ENCODE peak calls at places on chromosomes 5 and 9, in four cellular contexts. D is OCI-LY7; H is colonic mucosa; C is CD8-positive, alpha-beta T cell. J is an unnamed sample.

GRCh38 chr5:7754997-7755596 is 95.8 kb downstream of the CFAP90 start:
- DNase-seq in D (peak; percentile 53), H (peak; percentile 57), C (no peak), J (peak; percentile 45)

GRCh38 chr5:149299451-149300054 is 27.9 kb downstream of the AFAP1L1 start:
- DNase-seq in D (no peak), H (no peak), C (no peak), J (no peak)

GRCh38 chr5:143220748-143221211 is 182.7 kb downstream of the NR3C1 start:
- DNase-seq in D (no peak), H (no peak), C (no peak), J (no peak)

GRCh38 chr9:87607859-87608258 is 110.2 kb downstream of the DAPK1 start:
- DNase-seq in D (no peak), H (no peak), C (no peak), J (no peak)

GRCh38 chr9:96048116-96048953 is 172.8 kb downstream of the ERCC6L2 start:
- DNase-seq in D (no peak), H (no peak), C (no peak), J (no peak)

GRCh38 chr9:121292801-121293241 is 24.9 kb downstream of the GSN start:
- DNase-seq in D (no peak), H (no peak), C (no peak), J (no peak)

GRCh38 chr5:38018011-38018410 is 178.2 kb upstream of the GDNF start:
- DNase-seq in D (no peak), H (no peak), C (no peak), J (no peak)

GRCh38 chr5:5313081-5313736 is 109.3 kb upstream of the ICE1 start:
- DNase-seq in D (no peak), H (no peak), C (no peak), J (no peak)

GRCh38 chr5:15598294-15598902 is 98.4 kb downstream of the FBXL7 start:
- DNase-seq in D (peak; percentile 33), H (peak; percentile 20), C (no peak), J (peak; percentile 39)

GRCh38 chr9:132703336-132703735 is 33.1 kb downstream of the GTF3C4 start:
- DNase-seq in D (no peak), H (no peak), C (no peak), J (no peak)

GRCh38 chr9:128420060-128420650 is 502 bp upstream of the CERCAM start:
- DNase-seq in D (peak; percentile 77), H (peak; percentile 61), C (peak; percentile 68), J (no peak)

GRCh38 chr9:123269316-123269715 is 930 bp upstream of the STRBP start:
- DNase-seq in D (peak; percentile 30), H (no peak), C (no peak), J (no peak)

GRCh38 chr9:9212963-9213362 is 1399.8 kb downstream of the PTPRD start:
- DNase-seq in D (no peak), H (no peak), C (no peak), J (no peak)

GRCh38 chr9:20252778-20253177 is 369.5 kb downstream of the MLLT3 start:
- DNase-seq in D (no peak), H (no peak), C (no peak), J (no peak)

GRCh38 chr9:88184986-88185385 is 46.7 kb upstream of the SPATA31C2 start:
- DNase-seq in D (no peak), H (no peak), C (no peak), J (no peak)

GRCh38 chr5:75054110-75054930 is 2.0 kb upstream of the GCNT4 start:
- DNase-seq in D (no peak), H (peak; percentile 36), C (no peak), J (no peak)

GRCh38 chr9:110897899-110898298 is 140.4 kb downstream of the LPAR1 start:
- DNase-seq in D (no peak), H (no peak), C (no peak), J (no peak)

GRCh38 chr9:88746029-88746743 is 211.2 kb downstream of the NXNL2 start:
- DNase-seq in D (no peak), H (peak; percentile 44), C (no peak), J (no peak)

GRCh38 chr9:108687360-108687981 is 168.3 kb downstream of the ACTL7B start:
- DNase-seq in D (no peak), H (no peak), C (no peak), J (no peak)

GRCh38 chr5:95262933-95263660 is 21.8 kb downstream of the MCTP1 start:
- DNase-seq in D (no peak), H (no peak), C (no peak), J (no peak)

GRCh38 chr9:121938621-121939020 is 154.5 kb downstream of the TTLL11 start:
- DNase-seq in D (no peak), H (no peak), C (no peak), J (no peak)

GRCh38 chr9:133591116-133591910 is 17.9 kb downstream of the FAM163B start:
- DNase-seq in D (no peak), H (no peak), C (no peak), J (no peak)

GRCh38 chr5:116084231-116084630 is 594 bp upstream of the COMMD10 start:
- DNase-seq in D (peak; percentile 45), H (peak; percentile 33), C (peak; percentile 37), J (no peak)

DNA sequence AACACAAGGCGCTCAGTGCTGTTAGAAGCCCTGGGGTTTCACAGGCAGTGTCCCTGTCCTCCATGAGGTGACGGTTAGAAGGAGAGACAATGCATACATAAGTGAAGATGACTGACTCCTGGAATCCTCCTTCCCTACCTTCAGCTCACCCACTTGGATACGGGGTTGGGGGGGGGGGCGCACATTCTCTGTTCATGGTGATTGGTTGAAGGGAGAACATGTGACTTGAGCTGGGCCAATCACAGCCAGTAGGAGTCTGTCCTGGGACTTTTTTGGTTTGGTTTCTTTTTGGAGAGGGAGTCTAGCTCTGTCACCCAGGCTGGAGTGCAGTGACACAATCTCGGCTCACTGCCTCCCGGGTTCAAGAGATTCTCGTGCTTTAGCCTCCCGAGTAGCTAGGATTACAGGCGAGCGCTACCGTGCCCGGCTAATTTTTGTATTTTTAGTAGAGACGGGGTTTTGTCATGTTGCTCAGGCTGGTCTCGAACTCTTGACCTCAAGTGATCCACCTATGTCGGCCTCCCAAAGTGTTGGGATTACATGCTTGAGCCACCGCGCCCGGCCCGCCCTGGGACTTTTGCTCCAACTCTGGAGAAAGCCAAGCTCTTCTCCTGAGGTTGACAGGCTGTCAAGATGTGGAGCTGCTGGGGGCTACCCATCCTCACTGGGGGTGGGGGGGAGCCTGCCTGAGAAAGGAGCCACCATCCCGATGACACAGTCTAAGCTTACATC is 30.8 kb downstream of the SH3PXD2B start:
- DNase-seq in D (no peak), H (no peak), C (no peak), J (no peak)
- H3K4me1 ChIP-seq in D (no peaks in the 10 kb centered on the region), H (no peaks in the 10 kb centered on the region), C (no peaks in the 10 kb centered on the region), J (no peaks in the 10 kb centered on the region)

GRCh38 chr9:70389188-70389587 is 25.3 kb downstream of the KLF9 start:
- DNase-seq in D (no peak), H (no peak), C (no peak), J (no peak)

GRCh38 chr9:70387663-70388062 is 26.8 kb downstream of the KLF9 start:
- DNase-seq in D (no peak), H (no peak), C (no peak), J (no peak)

GRCh38 chr9:70382046-70382708 is 32.3 kb downstream of the KLF9 start:
- DNase-seq in D (no peak), H (no peak), C (no peak), J (no peak)

GRCh38 chr9:70382709-70383605 is 31.5 kb downstream of the KLF9 start:
- DNase-seq in D (no peak), H (no peak), C (no peak), J (no peak)

GRCh38 chr9:70385423-70385822 is 29.0 kb downstream of the KLF9 start:
- DNase-seq in D (no peak), H (no peak), C (no peak), J (no peak)
- H3K4me1 ChIP-seq in D (no peaks in the 10 kb centered on the region), H (no peaks in the 10 kb centered on the region), C (peaks cover 17% of the 10 kb centered on the region), J (no peaks in the 10 kb centered on the region)

GRCh38 chr5:136058972-136059354 is 30.2 kb downstream of the TGFBI start:
- DNase-seq in D (no peak), H (no peak), C (no peak), J (no peak)
- H3K4me1 ChIP-seq in D (peaks cover 18% of the 10 kb centered on the region), H (no peaks in the 10 kb centered on the region), C (no peaks in the 10 kb centered on the region), J (peaks cover 2% of the 10 kb centered on the region)

GRCh38 chr9:126146254-126147145 is 180.1 kb upstream of the MVB12B start:
- DNase-seq in D (peak; percentile 4), H (peak; percentile 29), C (no peak), J (peak; percentile 66)
- H3K4me1 ChIP-seq in D (no peaks in the 10 kb centered on the region), H (no peaks in the 10 kb centered on the region), C (peaks cover 6% of the 10 kb centered on the region), J (peaks cover 3% of the 10 kb centered on the region)

GRCh38 chr5:57705769-57706168 is 223.2 kb upstream of the ACTBL2 start:
- DNase-seq in D (no peak), H (no peak), C (no peak), J (no peak)
- H3K4me1 ChIP-seq in D (no peaks in the 10 kb centered on the region), H (no peaks in the 10 kb centered on the region), C (no peaks in the 10 kb centered on the region), J (no peaks in the 10 kb centered on the region)

DNA sequence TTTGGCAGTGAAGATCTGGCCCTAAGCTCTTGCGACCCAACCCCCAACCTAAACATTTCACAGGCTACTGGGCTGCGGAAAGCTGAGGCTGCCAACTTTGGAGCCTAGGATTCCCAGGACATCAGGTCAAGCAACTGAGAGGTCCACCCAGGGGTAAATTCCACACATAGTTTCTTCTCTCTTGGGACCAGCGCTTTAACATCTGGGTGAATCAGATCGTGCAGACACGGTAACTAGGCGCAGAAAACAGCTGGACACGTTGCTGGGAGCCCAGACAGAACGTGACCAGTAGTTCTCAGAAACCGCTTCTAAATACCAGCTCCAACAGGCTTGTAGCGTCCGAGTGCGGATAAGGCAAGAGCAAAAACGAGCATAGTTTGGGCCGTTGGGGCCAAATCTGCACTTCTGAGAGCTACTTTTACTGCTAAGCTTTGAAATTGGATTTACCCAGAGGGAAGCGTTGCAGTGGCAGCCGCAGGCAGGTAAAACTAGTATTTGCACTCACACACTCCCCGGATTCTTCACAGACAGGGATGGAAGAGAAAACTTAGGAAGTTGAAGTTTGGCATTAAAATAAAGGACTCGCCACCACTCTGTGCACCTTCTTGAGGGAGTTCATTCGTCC is 11.8 kb downstream of the ITGA1 start:
- DNase-seq in D (no peak), H (peak; percentile 59), C (no peak), J (peak; percentile 39)
- H3K4me1 ChIP-seq in D (peaks cover 20% of the 10 kb centered on the region), H (peaks cover 6% of the 10 kb centered on the region), C (peaks cover 33% of the 10 kb centered on the region), J (no peaks in the 10 kb centered on the region)

GRCh38 chr5:133721365-133721764 is 109.0 kb upstream of the FSTL4 start:
- DNase-seq in D (no peak), H (no peak), C (no peak), J (no peak)
- H3K4me1 ChIP-seq in D (no peaks in the 10 kb centered on the region), H (no peaks in the 10 kb centered on the region), C (no peaks in the 10 kb centered on the region), J (no peaks in the 10 kb centered on the region)

GRCh38 chr5:177450672-177451424 is 4.2 kb downstream of the PRR7 start:
- DNase-seq in D (no peak), H (no peak), C (no peak), J (no peak)

GRCh38 chr5:177453852-177454396 is 7.3 kb downstream of the PRR7 start:
- DNase-seq in D (peak; percentile 68), H (no peak), C (no peak), J (no peak)

GRCh38 chr5:177454397-177455035 is 7.9 kb downstream of the PRR7 start:
- DNase-seq in D (peak; percentile 91), H (peak; percentile 95), C (peak; percentile 98), J (no peak)

GRCh38 chr5:177455036-177455660 is 8.5 kb downstream of the PRR7 start:
- DNase-seq in D (peak; percentile 94), H (peak; percentile 92), C (peak; percentile 93), J (no peak)

GRCh38 chr5:177452688-177453638 is 6.3 kb downstream of the PRR7 start:
- DNase-seq in D (no peak), H (no peak), C (no peak), J (no peak)
- H3K4me1 ChIP-seq in D (peaks cover 43% of the 10 kb centered on the region), H (peaks cover 7% of the 10 kb centered on the region), C (peaks cover 19% of the 10 kb centered on the region), J (peaks cover 8% of the 10 kb centered on the region)

J was measured in iPS DF 6.9.